ENCODE peak calls at places on chromosomes 2 and 18, in four cellular contexts. L, G, V and J are unnamed samples.

GRCh38 chr2:232488097-232488711 is 570 bp upstream of the ECEL1 start:
- DNase-seq in L (peak; percentile 7), G (no peak), V (no peak), J (no peak)

GRCh38 chr2:158644139-158644538 is 151.0 kb upstream of the DAPL1 start:
- DNase-seq in V (peak; percentile 12), L (no peak), G (no peak), J (no peak)

GRCh38 chr2:217162533-217162932 is 302.7 kb upstream of the TNP1 start:
- DNase-seq in V (peak; percentile 61), L (no peak), G (peak; percentile 43), J (no peak)

GRCh38 chr2:177551989-177552413 is 159.4 kb downstream of the AGPS start:
- DNase-seq in V (no peak), L (peak; percentile 38), G (no peak), J (peak; percentile 58)

GRCh38 chr2:229920011-229920781 is 1.6 kb downstream of the TRIP12 start:
- DNase-seq in V (no peak), L (no peak), G (no peak), J (no peak)

GRCh38 chr2:229591611-229592010 is 122.7 kb downstream of the DNER start:
- DNase-seq in G (no peak), L (no peak), V (no peak), J (no peak)

GRCh38 chr2:104702026-104702425 is 151.9 kb upstream of the POU3F3 start:
- DNase-seq in V (no peak), L (no peak), G (no peak), J (no peak)

GRCh38 chr2:72142743-72143440 is 4.8 kb downstream of the CYP26B1 start:
- DNase-seq in V (no peak), L (peak; percentile 81), G (no peak), J (peak; percentile 75)

GRCh38 chr2:35846-36245 is 10.5 kb downstream of the FAM110C start:
- DNase-seq in L (no peak), V (no peak), G (no peak), J (no peak)

GRCh38 chr2:37590119-37590571 is 81.3 kb downstream of the CDC42EP3 start:
- DNase-seq in L (no peak), V (no peak), G (no peak), J (no peak)

GRCh38 chr2:126907671-126908070 is 9.0 kb downstream of the TEX51 start:
- DNase-seq in G (no peak), L (no peak), V (no peak), J (no peak)

GRCh38 chr2:183079335-183079775 is 808 bp downstream of the DUSP19 start:
- DNase-seq in L (no peak), V (no peak), G (no peak), J (no peak)

GRCh38 chr2:112646791-112647720 is 1.3 kb downstream of the SLC20A1 start:
- DNase-seq in G (no peak), L (no peak), V (no peak), J (no peak)

GRCh38 chr2:111226797-111227700 is 106.3 kb downstream of the BCL2L11 start:
- DNase-seq in V (no peak), L (no peak), G (no peak), J (no peak)

GRCh38 chr2:189659734-189660133 is 1.5 kb upstream of the ASNSD1 start:
- DNase-seq in G (no peak), V (no peak), L (no peak), J (no peak)

DNA sequence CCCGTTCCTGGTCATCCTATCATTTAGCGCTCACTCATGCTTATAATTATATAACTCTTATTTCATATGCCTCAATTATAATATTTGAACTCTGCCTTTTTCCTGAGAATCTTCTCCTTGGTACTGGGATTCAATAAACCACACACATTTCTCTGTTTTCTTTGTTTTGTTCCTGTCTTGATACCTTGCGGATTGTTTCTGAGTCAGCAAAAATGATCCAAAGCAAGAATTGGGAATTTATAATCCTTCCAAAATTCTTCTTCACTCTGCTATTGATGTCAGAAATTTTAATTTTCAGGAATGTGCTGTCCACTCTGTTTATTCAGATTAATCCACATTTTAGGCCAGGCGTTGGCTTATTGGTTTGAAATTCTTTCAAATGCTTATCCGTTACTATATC is 886.0 kb downstream of the SUCLG1 start:
- DNase-seq in L (no peak), G (no peak), V (no peak), J (no peak)
- H3K36me3 ChIP-seq in L (no peaks in the 10 kb centered on the region), G (no peaks in the 10 kb centered on the region), V (no peaks in the 10 kb centered on the region), J (no peaks in the 10 kb centered on the region)

GRCh38 chr18:34595673-34596072 is 114.4 kb upstream of the DTNA start:
- DNase-seq in V (no peak), L (no peak), G (peak; percentile 28), J (no peak)
- TF ChIP-seq CTCF in V (peak; percentile 43), L (peak; percentile 17), G (peak; percentile 42), J (no peak)

GRCh38 chr2:53867169-53867568 is 7.4 kb upstream of the GPR75 start:
- DNase-seq in L (no peak), V (no peak), G (no peak), J (no peak)
- H3K4me3 ChIP-seq in L (no peak overlapping the region), V (no peak overlapping the region), G (no peak overlapping the region), J (no peak overlapping the region)

DNA sequence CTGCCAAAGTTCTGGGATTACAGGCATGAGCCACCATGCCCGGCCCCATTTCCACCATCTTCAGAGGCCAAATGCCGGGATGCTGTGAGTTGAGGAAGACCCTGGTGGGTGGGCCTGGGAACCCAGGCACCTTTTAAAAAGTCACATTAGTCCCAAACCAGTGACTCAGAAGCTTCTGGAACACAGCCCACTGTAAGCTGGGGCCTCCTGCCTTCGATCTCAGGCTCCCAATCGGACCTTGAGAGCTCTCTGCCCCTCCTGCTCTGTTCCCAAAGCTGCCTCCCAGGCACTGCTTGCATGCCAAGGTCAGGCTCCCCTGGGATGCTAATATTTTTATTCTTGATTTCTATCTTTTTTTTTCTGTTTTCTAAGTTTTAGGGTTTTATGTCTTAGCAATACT is 4.2 kb downstream of the ADCY3 start:
- DNase-seq in V (no peak), G (no peak), L (no peak), J (no peak)
- H3K36me3 ChIP-seq in V (peaks cover 1% of the 10 kb centered on the region), G (peaks cover 22% of the 10 kb centered on the region), L (no peaks in the 10 kb centered on the region), J (no peaks in the 10 kb centered on the region)